ENCODE peak calls at places on chromosomes 5 and 9, in five cellular contexts. C is fibroblast of lung, N is astrocyte, T is mucosa of descending colon, O is adrenal gland. V is an unnamed sample. For H3K9me3 and H3K4me1, the result is how much of the 10 kb centered on the place peaks cover.

GRCh38 chr5:93990504-93991085 is 249.2 kb upstream of the POU5F2 start:
- DNase-seq in O (peak), T (no peak), N (no peak), C (no peak), V (no peak)

GRCh38 chr9:37468620-37469019 is 3.4 kb upstream of the ZBTB5 start:
- DNase-seq in T (no peak), N (no peak), C (no peak), O (no peak), V (no peak)

GRCh38 chr9:3664044-3664443 is 138.2 kb upstream of the RFX3 start:
- DNase-seq in C (peak), N (no peak), T (no peak), O (no peak), V (no peak)

GRCh38 chr5:27412379-27412778 is 374.0 kb upstream of the CDH9 start:
- DNase-seq in C (no peak), N (no peak), T (no peak), O (no peak), V (no peak)

GRCh38 chr9:133470988-133471387 is 7.9 kb downstream of the SLC2A6 start:
- DNase-seq in C (no peak), T (no peak), N (no peak), O (no peak), V (no peak)

GRCh38 chr9:72588336-72588735 is 66.9 kb downstream of the TMC1 start:
- DNase-seq in C (peak), T (no peak), N (peak), O (no peak), V (no peak)

GRCh38 chr5:52043137-52043536 is 659.9 kb downstream of the ISL1 start:
- DNase-seq in C (no peak), T (no peak), O (no peak), N (no peak), V (no peak)

GRCh38 chr5:1500411-1501091 is 23.2 kb downstream of the LPCAT1 start:
- DNase-seq in O (peak), C (peak), N (no peak), T (no peak), V (peak)

GRCh38 chr5:131810510-131811249 is 13.9 kb upstream of the FNIP1 start:
- DNase-seq in T (no peak), C (no peak), O (peak), N (no peak), V (no peak)

DNA sequence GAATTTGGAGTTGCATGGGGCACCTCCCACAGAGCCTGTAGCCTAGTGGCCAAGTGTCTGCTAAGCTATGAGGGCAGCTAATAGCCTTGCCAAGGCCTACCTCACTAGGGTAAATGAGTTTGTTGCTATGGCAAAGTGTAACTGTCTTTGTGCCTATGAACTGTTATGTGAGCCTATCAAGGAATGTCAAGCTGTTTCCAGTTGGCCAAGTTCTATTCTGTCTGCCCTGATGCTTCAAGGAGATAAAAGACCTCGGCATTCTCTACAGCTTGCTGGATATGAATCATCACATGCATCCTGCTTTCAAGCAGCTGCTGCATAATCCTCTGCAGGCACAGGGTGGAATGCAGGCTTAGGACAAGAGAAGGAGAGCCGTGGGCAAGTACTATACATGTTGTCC is 69.8 kb upstream of the CCDC112 start:
- DNase-seq in N (peak), C (peak), O (no peak), T (no peak), V (no peak)
- TF ChIP-seq CTCF in N (no peak), C (no peak), O (no peak), T (no peak), V (no peak)

DNA sequence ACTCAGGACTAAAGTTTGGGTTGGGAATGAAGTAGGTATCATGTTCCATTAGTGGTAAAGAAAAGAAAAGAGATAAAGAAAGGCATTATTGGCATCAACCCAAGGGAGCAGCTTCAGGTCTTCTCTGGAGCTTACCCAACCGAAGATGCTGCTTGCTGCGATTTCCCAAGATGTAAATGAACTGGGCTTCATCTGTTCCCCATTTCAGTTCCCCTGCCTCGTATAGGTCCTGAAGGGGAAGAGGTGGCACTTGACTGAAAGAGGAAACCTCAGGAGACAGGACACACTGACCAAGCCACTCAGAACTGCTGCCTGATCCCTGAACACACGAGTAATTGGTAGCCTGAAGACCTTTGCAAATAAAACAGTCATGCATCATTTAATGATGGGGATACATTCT is 24.6 kb downstream of the ANXA6 start:
- DNase-seq in T (no peak), C (no peak), O (peak), N (no peak), V (no peak)
- H3K9me3 ChIP-seq in T (under half), C (under half), O (under half), N (under half), V (under half)

DNA sequence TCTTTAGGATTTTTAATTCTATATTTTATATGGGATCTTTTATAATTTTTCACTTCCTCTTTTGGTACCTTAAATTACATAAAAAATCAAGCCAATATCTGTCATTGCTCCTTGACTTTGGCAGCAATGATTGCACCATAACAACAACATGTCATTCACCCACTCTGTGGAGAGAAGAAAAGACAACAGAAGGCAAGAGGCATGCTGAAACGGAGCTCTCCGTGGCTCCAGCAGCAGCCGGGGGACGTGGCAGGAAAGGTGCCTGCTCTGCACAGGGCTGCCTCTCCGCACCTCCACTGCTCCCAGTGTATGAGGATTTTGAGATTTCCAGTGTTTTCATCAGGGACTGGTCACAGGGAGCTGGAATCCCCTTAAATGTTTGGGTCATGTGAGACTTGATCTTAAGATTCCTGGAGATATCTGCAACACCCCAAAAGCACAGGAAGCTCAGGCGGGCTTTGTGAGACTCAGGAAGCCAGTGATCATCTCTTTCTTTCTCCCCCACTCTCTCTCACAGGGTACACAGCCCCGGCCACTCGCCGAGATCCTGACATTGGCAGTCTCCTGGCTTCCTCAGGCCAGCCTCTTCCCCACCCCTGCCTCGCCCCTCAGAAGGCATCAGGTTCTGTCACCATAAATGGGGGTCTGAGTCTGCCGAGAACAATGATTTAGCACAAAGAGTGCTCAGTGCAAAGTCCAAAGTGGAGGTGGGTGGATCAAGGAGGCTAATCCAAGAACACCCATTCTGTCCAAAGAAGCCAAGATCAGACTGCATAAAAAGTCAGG is 74.6 kb downstream of the ACTL7B start:
- DNase-seq in C (no peak), T (no peak), N (no peak), O (no peak), V (no peak)
- H3K4me1 ChIP-seq in C (under half), T (under half), N (under half), O (under half), V (under half)

GRCh38 chr5:7849531-7850240 is 1.2 kb downstream of the CFAP90 start:
- DNase-seq in N (no peak), C (no peak), O (no peak), T (no peak), V (no peak)
- TF ChIP-seq CTCF in N (no peak), C (peak), O (no peak), T (no peak), V (peak)

GRCh38 chr5:168726342-168726741 is 147.2 kb upstream of the PANK3 start:
- DNase-seq in T (no peak), C (no peak), O (no peak), N (no peak), V (no peak)

GRCh38 chr5:168723037-168723436 is 143.9 kb upstream of the PANK3 start:
- DNase-seq in O (no peak), N (no peak), T (no peak), C (no peak), V (no peak)

GRCh38 chr5:168721966-168722365 is 142.8 kb upstream of the PANK3 start:
- DNase-seq in T (no peak), C (no peak), N (no peak), O (no peak), V (no peak)

GRCh38 chr5:168721354-168721753 is 142.2 kb upstream of the PANK3 start:
- DNase-seq in O (no peak), C (no peak), T (no peak), N (no peak), V (no peak)

GRCh38 chr5:168724227-168724626 is 145.1 kb upstream of the PANK3 start:
- DNase-seq in T (no peak), C (no peak), N (no peak), O (no peak), V (no peak)
- H3K9me3 ChIP-seq in T (under half), C (under half), N (under half), O (under half), V (under half)

GRCh38 chr9:121613009-121613766 is 38.2 kb upstream of the DAB2IP start:
- DNase-seq in N (no peak), O (no peak), C (no peak), T (no peak), V (no peak)
- H3K4me1 ChIP-seq in N (under half), O (under half), C (under half), T (under half), V (half or more)

DNA sequence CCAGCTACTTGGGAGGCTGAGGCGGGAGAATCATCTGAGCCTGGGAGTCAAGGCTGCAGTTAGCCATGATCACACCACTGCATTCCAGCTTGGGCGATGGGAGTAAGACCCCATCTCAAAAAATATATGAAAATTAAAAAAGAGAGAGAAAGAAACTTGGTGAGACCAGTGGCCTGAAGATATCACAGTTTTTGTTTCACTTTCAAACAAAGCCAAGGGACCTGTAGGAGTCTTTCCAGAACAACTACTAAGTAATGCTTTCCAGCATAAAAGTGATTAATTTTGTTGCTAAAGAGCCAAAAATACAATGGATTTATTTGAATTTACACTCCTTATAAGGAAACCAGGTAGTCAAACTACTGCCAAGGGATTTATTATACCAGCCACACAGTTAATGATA is 23.5 kb downstream of the GKAP1 start:
- DNase-seq in T (no peak), O (no peak), N (no peak), C (no peak), V (no peak)
- TF ChIP-seq CTCF in T (no peak), O (no peak), N (no peak), C (no peak), V (no peak)

GRCh38 chr5:178785999-178786398 is 55.5 kb upstream of the ZNF354A start:
- DNase-seq in N (peak), T (no peak), C (peak), O (no peak), V (no peak)
- H3K9me3 ChIP-seq in N (under half), T (under half), C (under half), O (under half), V (under half)